ENCODE peak calls at places on chromosome 10, in ten cellular contexts. One of them, this sample, is unnamed.

GRCh38 chr10:74923556-74923955 is 97.2 kb downstream of the KAT6B start:
- DNase-seq in suprapubic skin: no peak
- DNase-seq in upper lobe of left lung: no peak
- DNase-seq in H1: no peak
- DNase-seq in esophagus muscularis mucosa: no peak
- DNase-seq in HepG2: no peak
- DNase-seq in GM12878: no peak
- DNase-seq in SK-N-SH: no peak
- DNase-seq in transverse colon: no peak
- DNase-seq in stomach: no peak
- DNase-seq in this sample: no peak

GRCh38 chr10:44477021-44477420 is 92.1 kb upstream of the CXCL12 start:
- DNase-seq in upper lobe of left lung: no peak
- DNase-seq in esophagus muscularis mucosa: no peak
- DNase-seq in transverse colon: no peak
- DNase-seq in HepG2: no peak
- DNase-seq in stomach: no peak
- DNase-seq in SK-N-SH: no peak
- DNase-seq in suprapubic skin: no peak
- DNase-seq in GM12878: no peak
- DNase-seq in H1: no peak
- DNase-seq in this sample: no peak

GRCh38 chr10:133196221-133196920 is 33.6 kb upstream of the UTF1 start:
- DNase-seq in upper lobe of left lung: peak; percentile 48
- DNase-seq in transverse colon: no peak
- DNase-seq in esophagus muscularis mucosa: no peak
- DNase-seq in HepG2: no peak
- DNase-seq in H1: no peak
- DNase-seq in GM12878: no peak
- DNase-seq in SK-N-SH: no peak
- DNase-seq in stomach: no peak
- DNase-seq in suprapubic skin: no peak
- DNase-seq in this sample: no peak

GRCh38 chr10:102235991-102236390 is 5.3 kb downstream of the PITX3 start:
- DNase-seq in H1: no peak
- DNase-seq in GM12878: no peak
- DNase-seq in upper lobe of left lung: no peak
- DNase-seq in SK-N-SH: peak; percentile 12
- DNase-seq in stomach: no peak
- DNase-seq in suprapubic skin: no peak
- DNase-seq in transverse colon: no peak
- DNase-seq in esophagus muscularis mucosa: no peak
- DNase-seq in HepG2: no peak
- DNase-seq in this sample: no peak

GRCh38 chr10:93113042-93113441 is 39.3 kb downstream of the CYP26A1 start:
- DNase-seq in suprapubic skin: no peak
- DNase-seq in SK-N-SH: no peak
- DNase-seq in upper lobe of left lung: no peak
- DNase-seq in stomach: no peak
- DNase-seq in HepG2: peak; percentile 49
- DNase-seq in transverse colon: no peak
- DNase-seq in GM12878: no peak
- DNase-seq in H1: no peak
- DNase-seq in esophagus muscularis mucosa: no peak
- DNase-seq in this sample: no peak

GRCh38 chr10:18429335-18429734 is 222.1 kb downstream of the NSUN6 start:
- DNase-seq in HepG2: no peak
- DNase-seq in upper lobe of left lung: no peak
- DNase-seq in SK-N-SH: no peak
- DNase-seq in transverse colon: no peak
- DNase-seq in H1: no peak
- DNase-seq in suprapubic skin: no peak
- DNase-seq in esophagus muscularis mucosa: no peak
- DNase-seq in GM12878: no peak
- DNase-seq in stomach: no peak
- DNase-seq in this sample: no peak

GRCh38 chr10:49653530-49653929 is 25.9 kb upstream of the C10orf53 start:
- DNase-seq in H1: no peak
- DNase-seq in GM12878: no peak
- DNase-seq in esophagus muscularis mucosa: peak; percentile 89
- DNase-seq in stomach: peak; percentile 21
- DNase-seq in HepG2: no peak
- DNase-seq in suprapubic skin: no peak
- DNase-seq in upper lobe of left lung: no peak
- DNase-seq in transverse colon: no peak
- DNase-seq in SK-N-SH: no peak
- DNase-seq in this sample: no peak

GRCh38 chr10:107545717-107546116 is 381.2 kb upstream of the SORCS1 start:
- DNase-seq in H1: no peak
- DNase-seq in esophagus muscularis mucosa: no peak
- DNase-seq in GM12878: no peak
- DNase-seq in HepG2: no peak
- DNase-seq in stomach: no peak
- DNase-seq in SK-N-SH: peak; percentile 46
- DNase-seq in transverse colon: no peak
- DNase-seq in suprapubic skin: no peak
- DNase-seq in upper lobe of left lung: peak; percentile 60
- DNase-seq in this sample: no peak

GRCh38 chr10:62166331-62167154 is 102.1 kb downstream of the RTKN2 start:
- DNase-seq in suprapubic skin: no peak
- DNase-seq in H1: no peak
- DNase-seq in GM12878: peak; percentile 54
- DNase-seq in esophagus muscularis mucosa: no peak
- DNase-seq in SK-N-SH: no peak
- DNase-seq in stomach: peak; percentile 66
- DNase-seq in transverse colon: peak; percentile 15
- DNase-seq in HepG2: no peak
- DNase-seq in upper lobe of left lung: no peak
- DNase-seq in this sample: no peak

GRCh38 chr10:122461729-122462532 is 578 bp downstream of the HTRA1 start:
- DNase-seq in stomach: peak; percentile 46
- DNase-seq in GM12878: no peak
- DNase-seq in suprapubic skin: no peak
- DNase-seq in esophagus muscularis mucosa: no peak
- DNase-seq in HepG2: no peak
- DNase-seq in SK-N-SH: no peak
- DNase-seq in transverse colon: no peak
- DNase-seq in upper lobe of left lung: peak; percentile 91
- DNase-seq in H1: peak; percentile 78
- DNase-seq in this sample: no peak

GRCh38 chr10:11789956-11790355 is 33.2 kb upstream of the PROSER2 start:
- DNase-seq in H1: no peak
- DNase-seq in suprapubic skin: no peak
- DNase-seq in stomach: no peak
- DNase-seq in GM12878: no peak
- DNase-seq in esophagus muscularis mucosa: no peak
- DNase-seq in transverse colon: no peak
- DNase-seq in HepG2: no peak
- DNase-seq in upper lobe of left lung: peak; percentile 52
- DNase-seq in SK-N-SH: no peak
- DNase-seq in this sample: no peak

GRCh38 chr10:121845044-121845784 is 82.6 kb downstream of the ATE1 start:
- DNase-seq in esophagus muscularis mucosa: no peak
- DNase-seq in suprapubic skin: no peak
- DNase-seq in GM12878: no peak
- DNase-seq in HepG2: no peak
- DNase-seq in stomach: no peak
- DNase-seq in SK-N-SH: no peak
- DNase-seq in H1: no peak
- DNase-seq in upper lobe of left lung: no peak
- DNase-seq in transverse colon: no peak
- DNase-seq in this sample: no peak

GRCh38 chr10:91077549-91078017 is 142.9 kb upstream of the PCGF5 start:
- DNase-seq in GM12878: no peak
- DNase-seq in H1: no peak
- DNase-seq in HepG2: no peak
- DNase-seq in esophagus muscularis mucosa: peak; percentile 87
- DNase-seq in stomach: peak; percentile 92
- DNase-seq in transverse colon: peak; percentile 83
- DNase-seq in suprapubic skin: no peak
- DNase-seq in SK-N-SH: peak; percentile 68
- DNase-seq in upper lobe of left lung: no peak
- DNase-seq in this sample: no peak
- TF ChIP-seq EP300 in GM12878: no peak
- TF ChIP-seq EP300 in H1: no peak
- TF ChIP-seq EP300 in HepG2: no peak
- TF ChIP-seq EP300 in esophagus muscularis mucosa: no peak
- TF ChIP-seq EP300 in stomach: no peak
- TF ChIP-seq EP300 in transverse colon: no peak
- TF ChIP-seq EP300 in suprapubic skin: no peak
- TF ChIP-seq EP300 in SK-N-SH: peak; percentile 89
- TF ChIP-seq EP300 in upper lobe of left lung: no peak
- TF ChIP-seq EP300 in this sample: no peak

GRCh38 chr10:127427926-127428325 is 121.2 kb upstream of the NPS start:
- DNase-seq in esophagus muscularis mucosa: no peak
- DNase-seq in transverse colon: no peak
- DNase-seq in suprapubic skin: no peak
- DNase-seq in SK-N-SH: no peak
- DNase-seq in H1: no peak
- DNase-seq in HepG2: no peak
- DNase-seq in stomach: no peak
- DNase-seq in upper lobe of left lung: no peak
- DNase-seq in GM12878: no peak
- DNase-seq in this sample: peak; percentile 29
- TF ChIP-seq POLR2AphosphoS5 in esophagus muscularis mucosa: no peak
- TF ChIP-seq POLR2AphosphoS5 in transverse colon: no peak
- TF ChIP-seq POLR2AphosphoS5 in suprapubic skin: no peak
- TF ChIP-seq POLR2AphosphoS5 in SK-N-SH: no peak
- TF ChIP-seq POLR2AphosphoS5 in H1: no peak
- TF ChIP-seq POLR2AphosphoS5 in HepG2: no peak
- TF ChIP-seq POLR2AphosphoS5 in stomach: no peak
- TF ChIP-seq POLR2AphosphoS5 in upper lobe of left lung: no peak
- TF ChIP-seq POLR2AphosphoS5 in GM12878: no peak
- TF ChIP-seq POLR2AphosphoS5 in this sample: no peak

DNA sequence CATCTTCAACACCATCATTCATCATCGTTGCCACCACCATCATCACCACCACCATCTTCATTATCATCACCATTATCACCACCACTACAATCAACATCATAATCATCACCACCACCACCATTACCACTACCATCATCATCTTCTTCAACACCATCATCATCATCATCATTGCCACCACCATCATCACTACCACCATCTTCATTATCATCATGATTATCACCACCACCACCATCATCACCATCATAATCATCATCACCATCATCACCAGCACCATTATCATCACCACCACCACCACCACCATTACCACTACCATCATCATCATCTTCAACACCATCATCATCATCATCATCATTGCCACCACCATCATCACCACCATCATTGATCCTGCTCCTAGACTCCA is 112.7 kb downstream of the OAT start:
- DNase-seq in GM12878: no peak
- DNase-seq in esophagus muscularis mucosa: no peak
- DNase-seq in HepG2: no peak
- DNase-seq in H1: no peak
- DNase-seq in SK-N-SH: no peak
- DNase-seq in stomach: no peak
- DNase-seq in suprapubic skin: no peak
- DNase-seq in upper lobe of left lung: no peak
- DNase-seq in transverse colon: no peak
- DNase-seq in this sample: peak; percentile 15
- H3K9me3 ChIP-seq in GM12878: no peaks in the 10 kb centered on the region
- H3K9me3 ChIP-seq in esophagus muscularis mucosa: no peaks in the 10 kb centered on the region
- H3K9me3 ChIP-seq in HepG2: peaks cover 12% of the 10 kb centered on the region
- H3K9me3 ChIP-seq in H1: peaks cover 11% of the 10 kb centered on the region
- H3K9me3 ChIP-seq in SK-N-SH: no peaks in the 10 kb centered on the region
- H3K9me3 ChIP-seq in stomach: peaks cover 4% of the 10 kb centered on the region
- H3K9me3 ChIP-seq in suprapubic skin: no peaks in the 10 kb centered on the region
- H3K9me3 ChIP-seq in upper lobe of left lung: no peaks in the 10 kb centered on the region
- H3K9me3 ChIP-seq in transverse colon: no peaks in the 10 kb centered on the region
- H3K9me3 ChIP-seq in this sample: no peaks in the 10 kb centered on the region

GRCh38 chr10:52777414-52777813 is 4.8 kb upstream of the MBL2 start:
- DNase-seq in HepG2: no peak
- DNase-seq in SK-N-SH: no peak
- DNase-seq in transverse colon: no peak
- DNase-seq in GM12878: no peak
- DNase-seq in esophagus muscularis mucosa: peak; percentile 57
- DNase-seq in H1: no peak
- DNase-seq in stomach: no peak
- DNase-seq in upper lobe of left lung: no peak
- DNase-seq in suprapubic skin: no peak
- DNase-seq in this sample: no peak

GRCh38 chr10:52779541-52780390 is 7.2 kb upstream of the MBL2 start:
- DNase-seq in stomach: peak; percentile 67
- DNase-seq in upper lobe of left lung: no peak
- DNase-seq in GM12878: no peak
- DNase-seq in H1: peak; percentile 98
- DNase-seq in esophagus muscularis mucosa: peak; percentile 91
- DNase-seq in HepG2: peak; percentile 64
- DNase-seq in suprapubic skin: no peak
- DNase-seq in SK-N-SH: peak; percentile 81
- DNase-seq in transverse colon: peak; percentile 54
- DNase-seq in this sample: no peak

GRCh38 chr10:52780391-52781155 is 8.0 kb upstream of the MBL2 start:
- DNase-seq in suprapubic skin: no peak
- DNase-seq in GM12878: no peak
- DNase-seq in transverse colon: no peak
- DNase-seq in esophagus muscularis mucosa: peak; percentile 77
- DNase-seq in stomach: no peak
- DNase-seq in SK-N-SH: no peak
- DNase-seq in H1: no peak
- DNase-seq in HepG2: no peak
- DNase-seq in upper lobe of left lung: no peak
- DNase-seq in this sample: no peak

GRCh38 chr10:52776471-52776903 is 3.9 kb upstream of the MBL2 start:
- DNase-seq in upper lobe of left lung: no peak
- DNase-seq in transverse colon: no peak
- DNase-seq in esophagus muscularis mucosa: peak; percentile 89
- DNase-seq in suprapubic skin: no peak
- DNase-seq in HepG2: peak; percentile 64
- DNase-seq in stomach: no peak
- DNase-seq in SK-N-SH: no peak
- DNase-seq in GM12878: no peak
- DNase-seq in H1: no peak
- DNase-seq in this sample: no peak

DNA sequence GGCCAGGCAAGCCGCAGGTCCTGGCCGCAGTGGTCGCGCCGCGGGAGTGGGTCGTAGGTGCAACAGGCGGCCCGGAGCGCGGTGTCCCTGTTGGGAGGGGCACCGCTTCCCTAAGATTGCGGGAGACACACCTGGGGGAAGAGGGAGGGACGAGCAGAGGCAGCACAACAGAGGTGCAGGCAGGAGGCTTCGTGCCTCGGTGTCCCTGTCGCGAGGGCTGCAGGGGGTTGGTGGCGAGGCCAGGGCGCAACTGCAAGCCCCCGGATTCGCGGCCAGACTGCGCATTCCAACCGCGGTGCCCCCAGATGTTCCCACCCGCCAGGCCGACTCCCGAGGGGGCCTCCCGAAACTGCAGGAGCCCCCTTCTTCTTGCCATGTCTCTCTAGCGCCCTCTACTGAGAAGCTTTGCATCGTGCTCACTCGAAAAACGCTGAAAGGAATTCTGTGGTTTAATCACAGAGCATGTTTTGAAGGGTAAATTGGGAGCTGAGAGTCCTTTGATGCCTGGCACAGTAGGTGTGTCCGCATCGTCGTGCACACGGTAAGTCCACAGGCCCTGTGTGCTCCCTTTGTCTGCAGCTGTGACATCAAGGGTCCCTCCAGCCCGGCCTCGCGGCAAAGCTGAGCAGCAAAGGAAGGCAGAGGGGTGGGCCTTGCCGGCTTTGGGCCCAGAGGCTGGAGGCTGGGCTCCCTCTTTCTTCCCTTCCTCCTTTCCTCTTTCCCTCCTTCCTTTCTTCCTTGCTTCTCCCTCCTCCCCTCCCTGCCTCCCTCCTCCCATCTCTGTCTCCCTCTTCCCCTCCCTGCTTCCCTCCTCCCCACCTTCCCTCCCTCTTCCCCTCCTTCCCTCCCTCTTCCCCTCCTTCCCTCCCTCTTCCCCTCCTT is 6.2 kb upstream of the MBL2 start:
- DNase-seq in transverse colon: no peak
- DNase-seq in upper lobe of left lung: peak; percentile 62
- DNase-seq in SK-N-SH: peak; percentile 30
- DNase-seq in HepG2: peak; percentile 41
- DNase-seq in esophagus muscularis mucosa: peak; percentile 70
- DNase-seq in stomach: no peak
- DNase-seq in suprapubic skin: no peak
- DNase-seq in H1: peak; percentile 75
- DNase-seq in GM12878: no peak
- DNase-seq in this sample: no peak
- TF ChIP-seq EP300 in transverse colon: no peak
- TF ChIP-seq EP300 in upper lobe of left lung: no peak
- TF ChIP-seq EP300 in SK-N-SH: no peak
- TF ChIP-seq EP300 in HepG2: no peak
- TF ChIP-seq EP300 in esophagus muscularis mucosa: no peak
- TF ChIP-seq EP300 in stomach: no peak
- TF ChIP-seq EP300 in suprapubic skin: no peak
- TF ChIP-seq EP300 in H1: no peak
- TF ChIP-seq EP300 in GM12878: no peak
- TF ChIP-seq EP300 in this sample: no peak

This sample was measured in sigmoid colon.